ENCODE peak calls at places on chromosomes 3 and 15, in five cellular contexts. I is GM12892, L is NCI-H524, Y is H1, D is bronchial epithelial cell. U is an unnamed sample.

GRCh38 chr3:114586119-114586518 is 292.3 kb downstream of the TIGIT start:
- DNase-seq in D (no peak), L (peak), Y (no peak), I (no peak), U (no peak)

GRCh38 chr3:117404153-117404552 is 694.6 kb downstream of the TUSC7 start:
- DNase-seq in D (peak), Y (no peak), L (no peak), I (no peak), U (no peak)

GRCh38 chr3:120025520-120025919 is 68.7 kb downstream of the GSK3B start:
- DNase-seq in I (no peak), L (no peak), D (peak), Y (no peak), U (no peak)

GRCh38 chr15:41115088-41115651 is 910 bp downstream of the INO80 start:
- DNase-seq in L (peak), I (no peak), Y (no peak), D (peak), U (no peak)

GRCh38 chr3:53577486-53577885 is 83.1 kb downstream of the CACNA1D start:
- DNase-seq in I (no peak), Y (no peak), D (no peak), L (no peak), U (no peak)

GRCh38 chr3:176149567-176149966 is 1047.7 kb downstream of the TBL1XR1 start:
- DNase-seq in Y (no peak), D (no peak), L (no peak), I (no peak), U (no peak)

GRCh38 chr3:166284994-166285393 is 447.8 kb upstream of the BCHE start:
- DNase-seq in D (peak), Y (no peak), I (no peak), L (no peak), U (no peak)

GRCh38 chr3:154327871-154328270 is 3.6 kb upstream of the DHX36 start:
- DNase-seq in Y (no peak), L (no peak), D (no peak), I (no peak), U (no peak)

GRCh38 chr3:41202075-41202833 is 2.9 kb downstream of the CTNNB1 start:
- DNase-seq in D (peak), I (no peak), L (no peak), Y (no peak), U (no peak)

GRCh38 chr3:37197810-37198371 is 23.5 kb upstream of the LRRFIP2 start:
- DNase-seq in L (no peak), Y (no peak), I (no peak), D (peak), U (no peak)

GRCh38 chr15:38688761-38689160 is 124.1 kb upstream of the RASGRP1 start:
- DNase-seq in D (peak), I (no peak), Y (no peak), L (no peak), U (no peak)

GRCh38 chr15:31843426-31844055 is 186.8 kb upstream of the CHRNA7 start:
- DNase-seq in L (no peak), I (no peak), Y (no peak), D (no peak), U (no peak)

GRCh38 chr3:30988774-30989173 is 94.3 kb upstream of the GADL1 start:
- DNase-seq in D (no peak), Y (no peak), I (no peak), L (peak), U (no peak)

GRCh38 chr3:118818386-118818785 is 216.3 kb downstream of the IGSF11 start:
- DNase-seq in D (peak), L (no peak), I (no peak), Y (no peak), U (no peak)

GRCh38 chr3:113241292-113242033 is 30.1 kb downstream of the BOC start:
- DNase-seq in D (no peak), Y (no peak), L (peak), I (no peak), U (no peak)

GRCh38 chr15:42863572-42864239 is 56.9 kb downstream of the TTBK2 start:
- DNase-seq in I (no peak), L (no peak), D (no peak), Y (no peak), U (no peak)

GRCh38 chr15:76107169-76107568 is 47.4 kb downstream of the TMEM266 start:
- DNase-seq in D (peak), Y (no peak), I (no peak), L (no peak), U (no peak)

GRCh38 chr15:22979699-22980188 is 424 bp downstream of the CYFIP1 start:
- DNase-seq in I (peak), D (peak), Y (peak), L (peak), U (no peak)

GRCh38 chr3:71723452-71724170 is 1.6 kb downstream of the EIF4E3 start:
- DNase-seq in Y (no peak), I (peak), L (no peak), D (no peak), U (no peak)

GRCh38 chr3:13451301-13451673 is 28.8 kb upstream of the HDAC11 start:
- DNase-seq in I (no peak), L (peak), Y (no peak), D (peak), U (no peak)

GRCh38 chr3:144096016-144096415 is 124.4 kb downstream of the DIPK2A start:
- DNase-seq in Y (no peak), I (no peak), D (no peak), L (no peak), U (no peak)

GRCh38 chr3:51343918-51344687 is 41.0 kb upstream of the MANF start:
- DNase-seq in I (no peak), Y (peak), L (no peak), D (peak), U (no peak)

GRCh38 chr3:123620338-123620737 is 35.5 kb upstream of the HACD2 start:
- DNase-seq in L (no peak), D (no peak), Y (no peak), I (no peak), U (no peak)

GRCh38 chr3:139427283-139428060 is 38.0 kb upstream of the COPB2 start:
- DNase-seq in I (peak), Y (no peak), D (peak), L (peak), U (peak)

GRCh38 chr15:94792166-94792565 is 560.8 kb downstream of the MCTP2 start:
- DNase-seq in D (peak), Y (no peak), I (no peak), L (no peak), U (no peak)

GRCh38 chr15:85592148-85592547 is 202.6 kb downstream of the KLHL25 start:
- DNase-seq in Y (no peak), I (no peak), D (peak), L (peak), U (no peak)

GRCh38 chr15:73899197-73900128 is 26.1 kb downstream of the TBC1D21 start:
- DNase-seq in L (peak), I (no peak), Y (no peak), D (no peak), U (no peak)

GRCh38 chr3:131561511-131561910 is 58.7 kb upstream of the MRPL3 start:
- DNase-seq in Y (no peak), I (no peak), L (peak), D (no peak), U (no peak)

GRCh38 chr3:50154840-50155490 is at the start of gene SEMA3F:
- DNase-seq in D (no peak), L (peak), Y (peak), I (peak), U (no peak)

GRCh38 chr15:85754993-85755392 is 39.7 kb downstream of the KLHL25 start:
- DNase-seq in L (no peak), D (no peak), Y (no peak), I (no peak), U (no peak)

GRCh38 chr3:195550723-195551122 is 7.6 kb upstream of the PPP1R2 start:
- DNase-seq in Y (no peak), I (no peak), L (no peak), D (no peak), U (no peak)

GRCh38 chr3:3798641-3799113 is 554 bp upstream of the LRRN1 start:
- DNase-seq in D (no peak), L (peak), Y (peak), I (peak), U (no peak)

GRCh38 chr3:58084166-58084565 is 75.9 kb downstream of the FLNB start:
- DNase-seq in Y (no peak), D (no peak), L (no peak), I (no peak), U (no peak)